ENCODE peak calls at places on chromosomes 11 and 22, in eight cellular contexts. X is upper lobe of right lung; A is AG04450; L is CD8-positive, alpha-beta memory T cell; P is SK-N-SH; F is lower lobe of right lung; N is CD4-positive, alpha-beta T cell; Q is GM23248. K is an unnamed sample.

GRCh38 chr11:82775736-82776346 is 42.2 kb upstream of the FAM181B start:
- DNase-seq in X (no peak), A (peak; percentile 8), L (no peak), P (peak; percentile 32), F (no peak), N (no peak), Q (peak; percentile 62), K (peak; percentile 19)

GRCh38 chr11:113689711-113690618 is 16.1 kb downstream of the TMPRSS5 start:
- DNase-seq in X (no peak), A (no peak), L (no peak), P (no peak), F (no peak), N (no peak), Q (no peak), K (no peak)

GRCh38 chr11:35112056-35112845 is 26.7 kb upstream of the CD44 start:
- DNase-seq in X (no peak), A (no peak), L (no peak), P (no peak), F (no peak), N (no peak), Q (peak; percentile 36), K (no peak)

GRCh38 chr11:36077886-36078685 is 134.2 kb downstream of the LDLRAD3 start:
- DNase-seq in X (no peak), A (no peak), L (no peak), P (no peak), F (no peak), N (no peak), Q (peak; percentile 35), K (no peak)

GRCh38 chr11:30758012-30758411 is 171.9 kb upstream of the MPPED2 start:
- DNase-seq in X (no peak), A (no peak), L (no peak), P (no peak), F (no peak), N (no peak), Q (peak; percentile 1), K (no peak)

GRCh38 chr11:109940816-109941215 is 152.4 kb upstream of the ZC3H12C start:
- DNase-seq in X (no peak), A (peak; percentile 76), L (no peak), P (no peak), F (no peak), N (no peak), Q (peak; percentile 95), K (no peak)

GRCh38 chr11:104151404-104152204 is 12.3 kb downstream of the PDGFD start:
- DNase-seq in X (no peak), A (no peak), L (no peak), P (no peak), F (no peak), N (no peak), Q (peak; percentile 37), K (no peak)

GRCh38 chr11:78221396-78222315 is 32.9 kb downstream of the USP35 start:
- DNase-seq in X (no peak), A (no peak), L (no peak), P (no peak), F (no peak), N (no peak), Q (no peak), K (no peak)

GRCh38 chr22:41782316-41782715 is 18.2 kb upstream of the CCDC134 start:
- DNase-seq in X (no peak), A (no peak), L (no peak), P (no peak), F (no peak), N (no peak), Q (no peak), K (no peak)

GRCh38 chr11:12556788-12557384 is 117.3 kb upstream of the TEAD1 start:
- DNase-seq in X (no peak), A (peak; percentile 90), L (no peak), P (no peak), F (peak; percentile 64), N (no peak), Q (peak; percentile 94), K (no peak)

GRCh38 chr11:44680982-44681597 is 45.7 kb upstream of the TSPAN18 start:
- DNase-seq in X (no peak), A (no peak), L (no peak), P (no peak), F (no peak), N (peak; percentile 49), Q (peak; percentile 22), K (no peak)

GRCh38 chr11:71282581-71283351 is 30.4 kb upstream of the SHANK2 start:
- DNase-seq in X (peak; percentile 52), A (no peak), L (no peak), P (no peak), F (no peak), N (no peak), Q (no peak), K (no peak)

GRCh38 chr22:37638351-37639069 is 959 bp upstream of the SH3BP1 start:
- DNase-seq in X (no peak), A (no peak), L (no peak), P (no peak), F (no peak), N (no peak), Q (no peak), K (no peak)

DNA sequence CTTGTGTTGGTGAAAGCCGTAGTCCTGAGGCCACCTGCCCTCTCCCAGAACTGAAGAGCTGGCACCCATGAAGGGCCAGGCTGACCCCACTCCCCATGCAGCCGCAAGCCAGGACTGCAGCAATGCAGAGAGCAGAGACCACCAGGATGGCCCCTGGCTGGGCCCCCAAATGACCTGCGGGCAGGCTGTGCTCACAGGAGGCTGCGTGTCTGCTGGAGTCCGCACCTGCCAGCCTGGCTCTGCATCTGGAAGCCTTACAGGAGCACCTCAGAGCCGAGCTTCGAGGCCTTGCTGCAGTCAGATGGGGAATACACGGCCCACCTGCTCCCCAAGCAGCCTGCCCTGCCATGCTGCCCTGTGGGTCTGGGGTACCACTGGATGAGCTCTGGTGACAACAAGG is 1336.8 kb downstream of the TBC1D22A start:
- DNase-seq in X (peak; percentile 46), A (no peak), L (no peak), P (no peak), F (no peak), N (no peak), Q (no peak), K (no peak)
- H3K27ac ChIP-seq in X (no peak overlapping the region), A (no peak overlapping the region), L (no peak overlapping the region), P (no peak overlapping the region), F (no peak overlapping the region), N (no peak overlapping the region), Q (no peak overlapping the region), K (no peak overlapping the region)

GRCh38 chr11:94516725-94517124 is 4.5 kb downstream of the C11orf97 start:
- DNase-seq in X (no peak), A (no peak), L (no peak), P (no peak), F (no peak), N (no peak), Q (no peak), K (no peak)

GRCh38 chr11:94515398-94515797 is 3.1 kb downstream of the C11orf97 start:
- DNase-seq in X (no peak), A (no peak), L (no peak), P (no peak), F (no peak), N (no peak), Q (no peak), K (no peak)

GRCh38 chr11:94507485-94507884 is 4.8 kb upstream of the C11orf97 start:
- DNase-seq in X (no peak), A (no peak), L (no peak), P (no peak), F (no peak), N (no peak), Q (peak; percentile 51), K (no peak)

GRCh38 chr11:94513091-94513490 is 830 bp downstream of the C11orf97 start:
- DNase-seq in X (no peak), A (no peak), L (no peak), P (no peak), F (no peak), N (no peak), Q (no peak), K (no peak)

DNA sequence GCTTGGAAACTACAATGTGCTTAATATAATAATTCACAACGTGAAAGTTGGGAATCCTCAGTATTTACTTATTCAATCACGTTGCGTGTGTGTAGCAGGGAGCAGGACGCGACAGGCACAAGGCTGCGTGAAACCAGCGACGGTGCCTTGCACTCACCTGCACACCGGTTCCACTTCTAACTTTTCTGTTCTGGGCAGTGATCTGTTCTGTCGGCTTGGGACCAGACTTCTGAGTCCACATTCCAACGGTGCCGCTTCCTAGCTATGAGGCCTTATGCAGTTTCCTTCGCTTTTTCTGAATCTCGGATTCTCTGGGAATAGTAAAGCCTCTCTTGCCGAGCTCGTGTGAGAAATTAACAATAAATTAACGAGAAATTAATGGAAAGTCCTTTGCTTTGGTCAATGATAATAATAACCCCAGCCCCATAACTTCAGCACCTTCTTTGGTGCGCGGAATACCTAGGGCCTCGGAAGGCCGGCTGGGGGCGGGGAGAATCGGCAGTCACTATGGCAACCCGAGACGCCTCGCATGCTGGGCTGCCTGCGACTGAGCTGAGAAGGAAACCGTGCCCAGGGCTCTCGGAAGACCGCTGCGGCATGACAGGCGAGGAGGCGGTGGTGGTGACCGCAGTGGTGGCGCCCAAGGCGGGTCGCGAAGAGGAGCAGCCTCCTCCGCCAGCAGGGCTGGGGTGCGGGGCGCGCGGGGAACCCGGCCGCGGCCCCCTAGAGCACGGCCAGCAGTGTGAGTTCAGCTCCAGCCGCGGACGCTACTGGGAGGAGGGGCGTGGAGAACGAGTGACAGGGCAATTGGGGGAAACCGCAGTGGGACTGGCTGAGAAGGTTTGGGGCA is at the start of gene C11orf97:
- DNase-seq in X (peak; percentile 84), A (no peak), L (peak; percentile 27), P (peak; percentile 82), F (peak; percentile 76), N (peak; percentile 27), Q (peak; percentile 71), K (peak; percentile 8)
- H3K27ac ChIP-seq in X (no peak within 1 kb of the TSS), A (no peak within 1 kb of the TSS), L (no peak within 1 kb of the TSS), P (no peak within 1 kb of the TSS), F (no peak within 1 kb of the TSS), N (no peak within 1 kb of the TSS), Q (no peak within 1 kb of the TSS), K (no peak within 1 kb of the TSS)

GRCh38 chr22:25627271-25627848 is 62.9 kb downstream of the GRK3 start:
- DNase-seq in X (no peak), A (no peak), L (no peak), P (peak; percentile 43), F (no peak), N (no peak), Q (no peak), K (no peak)
- H3K27ac ChIP-seq in X (no peak overlapping the region), A (no peak overlapping the region), L (no peak overlapping the region), P (peak overlapping the region; percentile 68), F (no peak overlapping the region), N (no peak overlapping the region), Q (no peak overlapping the region), K (no peak overlapping the region)

GRCh38 chr11:2088284-2088683 is 50.9 kb downstream of the IGF2 start:
- DNase-seq in X (no peak), A (no peak), L (no peak), P (no peak), F (peak; percentile 19), N (no peak), Q (no peak), K (no peak)
- H3K27ac ChIP-seq in X (no peak overlapping the region), A (no peak overlapping the region), L (no peak overlapping the region), P (no peak overlapping the region), F (no peak overlapping the region), N (no peak overlapping the region), Q (no peak overlapping the region), K (no peak overlapping the region)